ENCODE peak calls at places on chromosomes 16 and 17, in ten cellular contexts. V, T, X, O, K, J, N, F, D and H are unnamed samples.
A peak's percentile ranks its signal among the peaks of the same experiment; 100 is the strongest.

GRCh38 chr17:27206447-27206846 is 87.5 kb upstream of the WSB1 start:
- DNase-seq in V (peak; percentile 22), T (no peak), X (peak; percentile 8), O (no peak), K (no peak), J (no peak), N (no peak), F (no peak), D (no peak), H (no peak)

GRCh38 chr17:41402161-41402560 is 4.8 kb upstream of the KRT31 start:
- DNase-seq in V (no peak), T (no peak), X (no peak), O (peak; percentile 20), K (no peak), J (no peak), N (no peak), F (no peak), D (no peak), H (no peak)

GRCh38 chr17:69978056-69978646 is 96.9 kb upstream of the KCNJ16 start:
- DNase-seq in V (no peak), T (no peak), X (no peak), O (no peak), K (no peak), J (no peak), N (no peak), F (no peak), D (no peak), H (no peak)

GRCh38 chr16:19090916-19091315 is 22.8 kb upstream of the ITPRIPL2 start:
- DNase-seq in V (no peak), T (no peak), X (no peak), O (no peak), K (no peak), J (no peak), N (no peak), F (no peak), D (no peak), H (no peak)

GRCh38 chr16:57128787-57129389 is 36.5 kb downstream of the CPNE2 start:
- DNase-seq in V (no peak), T (peak; percentile 34), X (no peak), O (no peak), K (no peak), J (no peak), N (peak; percentile 51), F (peak; percentile 43), D (no peak), H (peak; percentile 10)

GRCh38 chr17:82887255-82888164 is 47.7 kb upstream of the ZNF750 start:
- DNase-seq in V (no peak), T (no peak), X (no peak), O (peak; percentile 46), K (no peak), J (no peak), N (peak; percentile 71), F (no peak), D (peak; percentile 8), H (no peak)

GRCh38 chr17:49117581-49118230 is 14.9 kb upstream of the B4GALNT2 start:
- DNase-seq in V (peak; percentile 34), T (no peak), X (peak; percentile 86), O (no peak), K (no peak), J (no peak), N (no peak), F (no peak), D (no peak), H (no peak)

GRCh38 chr16:87830673-87831420 is 38.5 kb downstream of the SLC7A5 start:
- DNase-seq in V (no peak), T (no peak), X (no peak), O (no peak), K (no peak), J (no peak), N (peak; percentile 70), F (no peak), D (no peak), H (no peak)

DNA sequence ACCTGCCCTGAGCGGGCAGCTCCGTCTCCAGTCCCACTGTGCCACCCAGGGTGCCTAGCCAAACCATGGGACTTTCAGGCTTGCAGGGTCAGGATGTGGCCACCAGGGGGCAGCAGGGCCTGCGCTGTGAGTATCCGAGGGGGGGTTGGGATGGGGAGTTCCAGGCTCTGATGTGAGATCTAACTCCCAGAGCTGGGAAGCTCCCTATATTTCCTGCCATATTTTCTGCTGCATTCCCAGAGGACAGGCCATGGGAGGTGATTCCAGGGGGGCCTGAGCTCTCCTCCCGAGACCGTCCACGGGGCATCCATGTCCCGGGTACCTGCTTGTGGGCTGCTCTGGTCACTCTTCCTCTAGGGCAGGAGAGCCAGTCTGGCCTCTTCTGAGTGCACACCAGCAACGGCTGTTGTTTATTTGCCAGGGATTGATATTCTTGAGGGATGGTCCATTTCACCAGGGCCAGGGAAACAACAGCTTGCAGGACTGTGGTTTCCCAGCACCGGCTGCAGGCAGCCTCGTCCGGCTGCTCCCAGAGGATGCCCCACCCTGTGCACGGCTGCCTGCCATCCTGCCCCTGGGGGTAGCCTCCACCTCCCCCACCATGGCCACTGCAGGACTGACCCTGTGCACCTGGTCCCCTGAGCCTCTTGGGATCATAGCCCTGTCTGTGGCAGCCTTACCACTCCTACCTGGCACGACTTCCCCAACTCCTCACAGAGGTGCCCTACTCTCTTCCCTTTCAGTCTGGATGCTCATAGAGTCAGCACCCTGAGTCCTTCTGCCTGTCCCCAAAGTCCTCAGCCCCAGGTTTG is 1.2 kb downstream of the GPR142 start:
- DNase-seq in V (peak; percentile 83), T (peak; percentile 60), X (peak; percentile 74), O (peak; percentile 35), K (peak; percentile 68), J (peak; percentile 84), N (peak; percentile 93), F (no peak), D (peak; percentile 75), H (peak; percentile 51)
- H3K27ac ChIP-seq in V (no peak overlapping the region), T (no peak overlapping the region), X (no peak overlapping the region), O (no peak overlapping the region), K (no peak overlapping the region), J (no peak overlapping the region), N (no peak overlapping the region), F (no peak overlapping the region), D (no peak overlapping the region), H (no peak overlapping the region)

GRCh38 chr17:33292184-33292980 is 713 bp downstream of the ASIC2 start:
- DNase-seq in V (no peak), T (no peak), X (peak; percentile 37), O (peak; percentile 20), K (no peak), J (peak; percentile 50), N (peak; percentile 64), F (peak; percentile 67), D (peak; percentile 8), H (no peak)

GRCh38 chr17:33290156-33290697 is 2.9 kb downstream of the ASIC2 start:
- DNase-seq in V (no peak), T (no peak), X (no peak), O (no peak), K (no peak), J (no peak), N (no peak), F (no peak), D (no peak), H (no peak)

GRCh38 chr17:33291248-33292183 is 1.6 kb downstream of the ASIC2 start:
- DNase-seq in V (no peak), T (no peak), X (peak; percentile 52), O (peak; percentile 31), K (no peak), J (peak; percentile 50), N (peak; percentile 80), F (peak; percentile 80), D (peak; percentile 11), H (no peak)

GRCh38 chr17:33287096-33287495 is 6.0 kb downstream of the ASIC2 start:
- DNase-seq in V (no peak), T (no peak), X (no peak), O (no peak), K (no peak), J (no peak), N (no peak), F (no peak), D (no peak), H (no peak)

DNA sequence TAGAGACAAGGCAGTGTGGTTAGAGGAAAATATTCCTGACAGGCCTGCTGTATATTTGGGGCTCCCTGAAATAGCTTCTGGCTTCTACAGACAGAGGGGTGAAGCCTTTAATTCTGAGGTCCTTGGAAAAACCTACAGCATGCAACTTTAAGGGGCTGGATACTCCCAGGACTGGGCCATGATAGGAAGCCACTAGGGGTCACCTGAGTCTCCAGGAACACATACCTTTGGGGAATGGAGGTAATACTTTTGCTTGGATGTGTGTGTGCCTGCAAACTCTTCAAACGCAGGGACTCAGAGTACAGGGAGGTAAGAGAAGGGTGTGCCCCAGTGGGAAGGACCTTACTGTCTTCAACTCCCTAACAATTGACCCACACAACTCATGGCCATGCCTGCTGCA is 4.1 kb downstream of the ASIC2 start:
- DNase-seq in V (no peak), T (no peak), X (no peak), O (no peak), K (no peak), J (no peak), N (no peak), F (no peak), D (no peak), H (no peak)
- H3K4me1 ChIP-seq in V (no peaks in the 10 kb centered on the region), T (no peaks in the 10 kb centered on the region), X (peaks cover 4% of the 10 kb centered on the region), O (peaks cover 6% of the 10 kb centered on the region), K (no peaks in the 10 kb centered on the region), J (no peaks in the 10 kb centered on the region), N (peaks cover 21% of the 10 kb centered on the region), F (peaks cover 2% of the 10 kb centered on the region), D (peaks cover 6% of the 10 kb centered on the region), H (no peaks in the 10 kb centered on the region)

GRCh38 chr16:50789757-50790156 is 47.9 kb downstream of the CYLD start:
- DNase-seq in V (no peak), T (no peak), X (no peak), O (no peak), K (no peak), J (no peak), N (no peak), F (no peak), D (no peak), H (no peak)

GRCh38 chr16:50796829-50797228 is 54.9 kb downstream of the CYLD start:
- DNase-seq in V (no peak), T (no peak), X (no peak), O (no peak), K (no peak), J (no peak), N (no peak), F (no peak), D (no peak), H (no peak)

GRCh38 chr16:50797456-50797855 is 55.6 kb downstream of the CYLD start:
- DNase-seq in V (no peak), T (no peak), X (no peak), O (peak; percentile 42), K (no peak), J (no peak), N (no peak), F (no peak), D (no peak), H (no peak)

DNA sequence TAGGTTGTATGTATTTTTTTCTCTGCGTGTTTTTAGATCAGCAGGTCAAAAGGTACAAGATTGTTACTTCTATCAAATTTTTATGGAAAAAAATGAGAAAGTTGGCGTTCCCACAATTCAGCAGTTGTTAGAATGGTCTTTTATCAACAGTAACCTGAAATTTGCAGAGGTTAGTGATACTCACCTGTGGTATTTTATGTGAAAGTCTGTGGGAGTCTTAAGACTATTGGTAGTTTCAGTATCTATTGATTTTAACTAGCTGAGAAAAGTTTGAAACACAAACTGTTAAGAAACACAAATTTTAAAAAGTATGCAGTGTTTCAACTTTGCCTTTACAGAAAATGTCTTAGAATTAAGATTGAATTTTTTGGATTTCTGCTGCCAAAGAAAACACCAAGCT is 49.6 kb downstream of the CYLD start:
- DNase-seq in V (no peak), T (no peak), X (no peak), O (no peak), K (no peak), J (no peak), N (no peak), F (no peak), D (no peak), H (no peak)
- H3K36me3 ChIP-seq in V (peaks cover 6% of the 10 kb centered on the region), T (peaks cover 65% of the 10 kb centered on the region), X (peaks cover 15% of the 10 kb centered on the region), O (peaks cover 10% of the 10 kb centered on the region), K (peaks cover 45% of the 10 kb centered on the region), J (no peaks in the 10 kb centered on the region), N (no peaks in the 10 kb centered on the region), F (peaks cover 14% of the 10 kb centered on the region), D (peaks cover 94% of the 10 kb centered on the region), H (peaks cover 83% of the 10 kb centered on the region)

DNA sequence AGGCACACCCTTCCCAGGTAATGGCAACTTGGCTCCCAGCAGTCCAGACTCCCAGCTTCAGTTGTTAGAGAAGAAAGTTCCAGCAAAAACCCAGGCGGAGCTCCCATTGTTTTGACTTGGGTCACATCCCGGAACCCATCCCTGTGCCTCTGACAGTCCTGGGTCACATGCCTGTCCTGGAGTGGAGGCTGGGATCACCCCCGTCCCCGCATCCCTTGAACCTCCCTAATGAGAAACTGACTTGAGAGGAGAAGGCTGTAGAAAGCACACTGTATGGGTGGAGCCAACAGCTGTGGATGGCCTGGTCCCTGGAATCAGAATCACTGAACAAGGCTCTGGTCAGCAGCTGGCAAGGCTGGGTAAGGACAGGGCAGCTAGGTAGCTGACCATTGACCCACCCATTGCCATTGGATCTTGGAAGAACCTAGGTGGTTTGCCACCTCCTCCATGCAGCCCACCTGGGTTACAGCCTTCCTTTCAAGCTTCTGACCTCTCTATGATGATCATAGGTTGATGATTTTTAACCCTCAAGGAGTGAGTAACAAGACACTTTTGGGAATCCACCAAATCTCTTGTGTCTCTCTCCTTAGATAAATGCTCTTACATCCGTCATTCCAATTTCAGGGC is 18.3 kb downstream of the NKD1 start:
- DNase-seq in V (no peak), T (no peak), X (no peak), O (no peak), K (no peak), J (no peak), N (no peak), F (no peak), D (no peak), H (no peak)
- H3K27ac ChIP-seq in V (no peak overlapping the region), T (no peak overlapping the region), X (no peak overlapping the region), O (no peak overlapping the region), K (no peak overlapping the region), J (no peak overlapping the region), N (no peak overlapping the region), F (no peak overlapping the region), D (no peak overlapping the region), H (no peak overlapping the region)